ENCODE peak calls at places on chromosomes 12 and 14, in eight cellular contexts. T, K, J, M, V, R, C and U are unnamed samples.

GRCh38 chr12:112716099-112717093 is 75.2 kb upstream of the RPH3A start:
- DNase-seq in K (peak; percentile 1), J (no peak), C (peak; percentile 21), R (no peak), T (peak; percentile 17), V (no peak), M (peak; percentile 3), U (peak; percentile 9)

GRCh38 chr12:103811791-103812190 is 29.2 kb downstream of the NT5DC3 start:
- DNase-seq in J (no peak), K (no peak), M (no peak), R (no peak), T (no peak), C (no peak), V (no peak), U (no peak)

GRCh38 chr12:71085575-71085974 is 72.2 kb downstream of the TSPAN8 start:
- DNase-seq in C (no peak), J (no peak), K (peak; percentile 38), T (no peak), M (no peak), V (no peak), R (no peak), U (no peak)

GRCh38 chr14:77641534-77642341 is 25.3 kb upstream of the SPTLC2 start:
- DNase-seq in R (peak; percentile 79), T (peak; percentile 73), K (peak; percentile 81), J (peak; percentile 63), M (no peak), V (peak; percentile 80), C (no peak), U (peak; percentile 81)

GRCh38 chr14:61188936-61189808 is 92.0 kb downstream of the TMEM30B start:
- DNase-seq in J (no peak), V (peak; percentile 37), R (peak; percentile 57), C (no peak), K (peak; percentile 74), M (no peak), T (peak; percentile 77), U (peak; percentile 72)

GRCh38 chr12:132711169-132711843 is 664 bp downstream of the PGAM5 start:
- DNase-seq in R (no peak), K (peak; percentile 16), V (peak; percentile 66), T (no peak), C (no peak), M (peak; percentile 25), J (no peak), U (peak; percentile 57)

GRCh38 chr14:62117010-62117717 is 354.9 kb downstream of the SNAPC1 start:
- DNase-seq in R (peak; percentile 54), M (peak; percentile 40), K (peak; percentile 60), T (peak; percentile 76), V (peak; percentile 50), J (peak; percentile 27), C (no peak), U (peak; percentile 73)

GRCh38 chr14:92577321-92577742 is 63.8 kb downstream of the RIN3 start:
- DNase-seq in J (no peak), T (peak; percentile 65), C (no peak), V (no peak), K (no peak), M (no peak), R (no peak), U (peak; percentile 92)

GRCh38 chr14:30287579-30288445 is 271.1 kb upstream of the G2E3 start:
- DNase-seq in M (no peak), T (no peak), J (no peak), R (no peak), C (no peak), K (no peak), V (no peak), U (no peak)

GRCh38 chr14:62604524-62604923 is 440.7 kb downstream of the KCNH5 start:
- DNase-seq in R (no peak), V (no peak), C (no peak), J (no peak), K (no peak), T (no peak), M (no peak), U (no peak)

GRCh38 chr14:36723551-36723950 is 61.9 kb downstream of the PAX9 start:
- DNase-seq in T (no peak), R (no peak), V (no peak), J (no peak), M (no peak), C (no peak), K (no peak), U (no peak)

GRCh38 chr14:103624860-103625259 is 4.2 kb upstream of the KLC1 start:
- DNase-seq in K (peak; percentile 51), J (no peak), V (peak; percentile 68), M (peak; percentile 82), T (no peak), C (peak; percentile 56), R (no peak), U (peak; percentile 27)

GRCh38 chr12:108854453-108855283 is 2.7 kb downstream of the SSH1 start:
- DNase-seq in R (no peak), V (no peak), K (peak; percentile 97), M (peak; percentile 99), T (peak; percentile 57), C (peak; percentile 98), J (no peak), U (peak; percentile 84)

GRCh38 chr14:59631237-59631636 is 54.6 kb upstream of the CCDC175 start:
- DNase-seq in C (no peak), T (peak; percentile 34), J (no peak), K (peak; percentile 1), M (peak; percentile 6), R (no peak), V (no peak), U (peak; percentile 12)

GRCh38 chr14:105084741-105085571 is 19.7 kb upstream of the GPR132 start:
- DNase-seq in V (no peak), K (no peak), C (no peak), J (no peak), T (no peak), M (no peak), R (no peak), U (no peak)

GRCh38 chr14:75318353-75318752 is 39.7 kb downstream of the FOS start:
- DNase-seq in C (no peak), M (no peak), R (no peak), J (no peak), V (no peak), K (no peak), T (no peak), U (no peak)

GRCh38 chr12:72261885-72262284 is 10.3 kb upstream of the TRHDE start:
- DNase-seq in M (no peak), C (no peak), R (no peak), V (no peak), K (no peak), T (no peak), J (no peak), U (no peak)

GRCh38 chr12:6646276-6647082 is 753 bp downstream of the ACRBP start:
- DNase-seq in C (no peak), V (no peak), R (no peak), K (no peak), M (no peak), T (no peak), J (no peak), U (no peak)

GRCh38 chr12:6647083-6647604 is at the start of gene ACRBP:
- DNase-seq in K (peak; percentile 49), V (peak; percentile 89), M (no peak), C (no peak), J (no peak), T (peak; percentile 70), R (peak; percentile 82), U (peak; percentile 62)

GRCh38 chr12:6644257-6644596 is 3.0 kb downstream of the ACRBP start:
- DNase-seq in K (no peak), J (no peak), M (no peak), C (no peak), R (no peak), V (peak; percentile 24), T (no peak), U (no peak)

GRCh38 chr12:6643569-6644256 is 3.5 kb downstream of the ACRBP start:
- DNase-seq in M (no peak), C (no peak), V (peak; percentile 21), J (no peak), R (no peak), T (no peak), K (no peak), U (no peak)

GRCh38 chr12:6644903-6645302 is 2.3 kb downstream of the ACRBP start:
- DNase-seq in M (no peak), R (no peak), J (no peak), V (peak; percentile 68), C (no peak), K (no peak), T (no peak), U (no peak)
- TF ChIP-seq CTCF in M (no peak), R (no peak), J (no peak), V (no peak), C (peak; percentile 47), K (peak; percentile 9), T (no peak), U (no peak)

DNA sequence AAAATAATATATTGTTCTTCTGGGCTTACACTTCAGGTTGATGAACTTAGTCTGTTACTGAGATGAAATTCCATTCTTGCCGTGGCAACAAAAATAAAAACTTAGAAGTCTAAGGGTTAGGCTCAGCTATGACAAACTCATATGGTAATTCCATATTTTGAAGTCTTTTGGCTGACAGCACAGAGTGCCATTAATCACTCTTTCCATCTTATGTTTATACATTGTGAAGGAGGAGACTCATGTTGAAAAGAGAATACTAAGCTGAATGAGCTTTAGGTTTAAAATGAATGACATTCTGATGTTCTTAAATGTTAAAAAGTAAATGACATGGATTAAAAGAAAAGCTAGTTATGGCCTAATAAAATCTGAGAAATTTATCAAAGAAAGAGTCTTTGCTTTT is 291.9 kb downstream of the SOX5 start:
- DNase-seq in K (no peak), T (no peak), J (no peak), R (no peak), C (no peak), V (no peak), M (no peak), U (no peak)
- TF ChIP-seq CTCF in K (no peak), T (no peak), J (no peak), R (no peak), C (no peak), V (no peak), M (no peak), U (no peak)

GRCh38 chr12:13135336-13136178 is 32.1 kb upstream of the GSG1 start:
- DNase-seq in M (peak; percentile 96), C (peak; percentile 47), T (no peak), K (peak; percentile 71), R (peak; percentile 41), V (no peak), J (no peak), U (no peak)
- TF ChIP-seq CTCF in M (peak; percentile 42), C (no peak), T (no peak), K (no peak), R (no peak), V (no peak), J (no peak), U (no peak)

GRCh38 chr14:96205059-96205993 is 687 bp downstream of the BDKRB2 start:
- DNase-seq in M (peak; percentile 81), C (no peak), K (no peak), R (no peak), T (no peak), J (no peak), V (no peak), U (no peak)

GRCh38 chr14:96207686-96208085 is 3.0 kb downstream of the BDKRB2 start:
- DNase-seq in J (no peak), T (no peak), M (peak; percentile 50), C (no peak), R (no peak), V (no peak), K (no peak), U (no peak)

GRCh38 chr14:96204151-96205058 is at the start of gene BDKRB2:
- DNase-seq in M (peak; percentile 85), K (peak; percentile 63), C (peak; percentile 38), T (no peak), V (peak; percentile 85), R (peak; percentile 57), J (no peak), U (peak; percentile 12)

GRCh38 chr14:96206461-96206860 is 1.8 kb downstream of the BDKRB2 start:
- DNase-seq in J (no peak), R (no peak), T (no peak), C (no peak), V (peak; percentile 69), K (no peak), M (peak; percentile 28), U (no peak)

GRCh38 chr14:96205994-96206392 is 1.4 kb downstream of the BDKRB2 start:
- DNase-seq in J (no peak), R (no peak), C (no peak), V (no peak), K (no peak), M (no peak), T (no peak), U (no peak)
- TF ChIP-seq CTCF in J (no peak), R (no peak), C (no peak), V (no peak), K (no peak), M (no peak), T (no peak), U (no peak)